ENCODE peak calls at places on chromosomes 4 and X, in nine cellular contexts. One of them, this sample, is unnamed.

GRCh38 chrX:64204701-64205440 is 637 bp downstream of the AMER1 start:
- DNase-seq in neuronal stem cell: no peak
- DNase-seq in IMR-90: peak
- DNase-seq in MM.1S: peak
- DNase-seq in SK-N-SH: peak
- DNase-seq in mesenchymal stem cell: peak
- DNase-seq in K562: peak
- DNase-seq in OCI-LY7: peak
- DNase-seq in fibroblast of lung: peak
- DNase-seq in this sample: peak

GRCh38 chr4:23455482-23455881 is 434.4 kb downstream of the PPARGC1A start:
- DNase-seq in IMR-90: no peak
- DNase-seq in neuronal stem cell: peak
- DNase-seq in OCI-LY7: peak
- DNase-seq in MM.1S: no peak
- DNase-seq in SK-N-SH: no peak
- DNase-seq in fibroblast of lung: peak
- DNase-seq in K562: no peak
- DNase-seq in mesenchymal stem cell: no peak
- DNase-seq in this sample: peak

GRCh38 chr4:99690990-99691389 is 33.4 kb upstream of the C4orf54 start:
- DNase-seq in OCI-LY7: no peak
- DNase-seq in MM.1S: no peak
- DNase-seq in fibroblast of lung: no peak
- DNase-seq in SK-N-SH: no peak
- DNase-seq in mesenchymal stem cell: no peak
- DNase-seq in neuronal stem cell: no peak
- DNase-seq in K562: no peak
- DNase-seq in IMR-90: no peak
- DNase-seq in this sample: no peak

GRCh38 chrX:56564182-56564885 is 907 bp downstream of the UBQLN2 start:
- DNase-seq in SK-N-SH: peak
- DNase-seq in fibroblast of lung: peak
- DNase-seq in mesenchymal stem cell: peak
- DNase-seq in neuronal stem cell: peak
- DNase-seq in MM.1S: peak
- DNase-seq in IMR-90: peak
- DNase-seq in OCI-LY7: peak
- DNase-seq in K562: peak
- DNase-seq in this sample: no peak

GRCh38 chr4:169099775-169100180 is 89.7 kb upstream of the CBR4 start:
- DNase-seq in IMR-90: peak
- DNase-seq in SK-N-SH: no peak
- DNase-seq in OCI-LY7: no peak
- DNase-seq in K562: no peak
- DNase-seq in MM.1S: no peak
- DNase-seq in fibroblast of lung: peak
- DNase-seq in mesenchymal stem cell: no peak
- DNase-seq in neuronal stem cell: no peak
- DNase-seq in this sample: no peak

GRCh38 chrX:73562458-73562857 is 539 bp upstream of the CHIC1 start:
- DNase-seq in OCI-LY7: peak
- DNase-seq in neuronal stem cell: no peak
- DNase-seq in MM.1S: no peak
- DNase-seq in fibroblast of lung: no peak
- DNase-seq in SK-N-SH: no peak
- DNase-seq in K562: no peak
- DNase-seq in mesenchymal stem cell: no peak
- DNase-seq in IMR-90: no peak
- DNase-seq in this sample: no peak

GRCh38 chrX:25503826-25504225 is 488.1 kb upstream of the ARX start:
- DNase-seq in mesenchymal stem cell: no peak
- DNase-seq in OCI-LY7: no peak
- DNase-seq in SK-N-SH: no peak
- DNase-seq in K562: no peak
- DNase-seq in IMR-90: no peak
- DNase-seq in neuronal stem cell: no peak
- DNase-seq in MM.1S: no peak
- DNase-seq in fibroblast of lung: no peak
- DNase-seq in this sample: no peak

GRCh38 chrX:7730071-7730470 is 112.9 kb upstream of the VCX start:
- DNase-seq in OCI-LY7: no peak
- DNase-seq in MM.1S: no peak
- DNase-seq in mesenchymal stem cell: no peak
- DNase-seq in fibroblast of lung: no peak
- DNase-seq in IMR-90: no peak
- DNase-seq in SK-N-SH: no peak
- DNase-seq in neuronal stem cell: no peak
- DNase-seq in K562: no peak
- DNase-seq in this sample: no peak

GRCh38 chr4:78748361-78748760 is 27.8 kb upstream of the BMP2K start:
- DNase-seq in IMR-90: peak
- DNase-seq in fibroblast of lung: peak
- DNase-seq in OCI-LY7: no peak
- DNase-seq in mesenchymal stem cell: no peak
- DNase-seq in SK-N-SH: no peak
- DNase-seq in MM.1S: no peak
- DNase-seq in K562: no peak
- DNase-seq in neuronal stem cell: no peak
- DNase-seq in this sample: no peak

GRCh38 chrX:119015407-119016242 is 41.2 kb downstream of the LONRF3 start:
- DNase-seq in K562: no peak
- DNase-seq in SK-N-SH: no peak
- DNase-seq in fibroblast of lung: peak
- DNase-seq in mesenchymal stem cell: peak
- DNase-seq in neuronal stem cell: no peak
- DNase-seq in IMR-90: peak
- DNase-seq in OCI-LY7: peak
- DNase-seq in MM.1S: peak
- DNase-seq in this sample: no peak

GRCh38 chr4:47427936-47428335 is 35.6 kb downstream of the COMMD8 start:
- DNase-seq in fibroblast of lung: peak
- DNase-seq in MM.1S: no peak
- DNase-seq in neuronal stem cell: no peak
- DNase-seq in mesenchymal stem cell: no peak
- DNase-seq in IMR-90: no peak
- DNase-seq in K562: no peak
- DNase-seq in SK-N-SH: no peak
- DNase-seq in OCI-LY7: no peak
- DNase-seq in this sample: no peak

GRCh38 chr4:87557348-87557747 is 28.2 kb upstream of the SPARCL1 start:
- DNase-seq in MM.1S: no peak
- DNase-seq in mesenchymal stem cell: no peak
- DNase-seq in K562: no peak
- DNase-seq in SK-N-SH: no peak
- DNase-seq in IMR-90: no peak
- DNase-seq in fibroblast of lung: no peak
- DNase-seq in OCI-LY7: no peak
- DNase-seq in neuronal stem cell: no peak
- DNase-seq in this sample: no peak
- H3K4me2 ChIP-seq in MM.1S: no peak
- H3K4me2 ChIP-seq in mesenchymal stem cell: no peak
- H3K4me2 ChIP-seq in K562: no peak
- H3K4me2 ChIP-seq in SK-N-SH: no peak
- H3K4me2 ChIP-seq in IMR-90: no peak
- H3K4me2 ChIP-seq in fibroblast of lung: no peak
- H3K4me2 ChIP-seq in OCI-LY7: no peak
- H3K4me2 ChIP-seq in neuronal stem cell: no peak
- H3K4me2 ChIP-seq in this sample: no peak

GRCh38 chr4:11421116-11421515 is 7.6 kb downstream of the HS3ST1 start:
- DNase-seq in OCI-LY7: no peak
- DNase-seq in SK-N-SH: no peak
- DNase-seq in mesenchymal stem cell: peak
- DNase-seq in fibroblast of lung: peak
- DNase-seq in K562: no peak
- DNase-seq in MM.1S: no peak
- DNase-seq in neuronal stem cell: no peak
- DNase-seq in IMR-90: no peak
- DNase-seq in this sample: no peak

GRCh38 chr4:11420327-11420726 is 8.4 kb downstream of the HS3ST1 start:
- DNase-seq in neuronal stem cell: no peak
- DNase-seq in K562: no peak
- DNase-seq in OCI-LY7: no peak
- DNase-seq in MM.1S: no peak
- DNase-seq in fibroblast of lung: no peak
- DNase-seq in IMR-90: no peak
- DNase-seq in mesenchymal stem cell: no peak
- DNase-seq in SK-N-SH: no peak
- DNase-seq in this sample: no peak

GRCh38 chr4:11416071-11416766 is 12.5 kb downstream of the HS3ST1 start:
- DNase-seq in K562: no peak
- DNase-seq in neuronal stem cell: no peak
- DNase-seq in fibroblast of lung: no peak
- DNase-seq in IMR-90: no peak
- DNase-seq in SK-N-SH: no peak
- DNase-seq in mesenchymal stem cell: no peak
- DNase-seq in MM.1S: no peak
- DNase-seq in OCI-LY7: no peak
- DNase-seq in this sample: no peak

GRCh38 chr4:11416767-11417113 is 12.0 kb downstream of the HS3ST1 start:
- DNase-seq in K562: no peak
- DNase-seq in IMR-90: no peak
- DNase-seq in SK-N-SH: no peak
- DNase-seq in OCI-LY7: no peak
- DNase-seq in mesenchymal stem cell: no peak
- DNase-seq in neuronal stem cell: no peak
- DNase-seq in fibroblast of lung: no peak
- DNase-seq in MM.1S: no peak
- DNase-seq in this sample: no peak

GRCh38 chr4:11418610-11419009 is 10.1 kb downstream of the HS3ST1 start:
- DNase-seq in IMR-90: peak
- DNase-seq in mesenchymal stem cell: no peak
- DNase-seq in fibroblast of lung: no peak
- DNase-seq in SK-N-SH: no peak
- DNase-seq in MM.1S: no peak
- DNase-seq in neuronal stem cell: no peak
- DNase-seq in K562: no peak
- DNase-seq in OCI-LY7: no peak
- DNase-seq in this sample: no peak
- H3K4me2 ChIP-seq in IMR-90: no peak
- H3K4me2 ChIP-seq in mesenchymal stem cell: no peak
- H3K4me2 ChIP-seq in fibroblast of lung: no peak
- H3K4me2 ChIP-seq in SK-N-SH: no peak
- H3K4me2 ChIP-seq in MM.1S: no peak
- H3K4me2 ChIP-seq in neuronal stem cell: no peak
- H3K4me2 ChIP-seq in K562: no peak
- H3K4me2 ChIP-seq in OCI-LY7: no peak
- H3K4me2 ChIP-seq in this sample: no peak

DNA sequence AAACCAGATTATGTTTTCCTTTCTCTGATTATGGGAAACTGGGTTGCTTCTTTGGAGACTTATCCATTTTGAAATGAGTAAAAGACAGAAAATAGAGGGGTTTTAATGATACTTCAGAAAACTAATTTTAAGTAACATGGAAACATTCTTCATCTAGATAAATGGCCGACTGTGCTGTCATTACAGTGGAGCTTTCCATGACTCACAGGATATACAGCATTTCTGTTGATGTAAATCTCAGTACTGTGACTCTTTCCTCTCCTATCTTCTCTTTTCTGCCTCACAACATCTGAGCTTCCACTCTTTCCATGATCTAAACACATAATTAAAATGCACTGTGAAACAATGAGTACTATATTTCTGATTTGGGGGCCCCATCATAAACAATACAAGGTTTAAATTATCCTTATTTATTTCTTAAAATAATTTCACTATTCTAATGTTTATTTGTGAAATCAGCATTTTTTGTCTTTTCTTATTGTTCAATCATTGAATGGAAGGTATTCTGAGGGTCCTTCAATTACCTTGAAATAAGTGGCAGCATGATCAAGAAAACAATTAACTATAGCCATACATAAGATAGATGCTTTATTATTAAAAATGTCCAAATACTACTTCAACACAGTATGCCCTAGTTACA is 19.3 kb downstream of the SEC24D start:
- DNase-seq in MM.1S: no peak
- DNase-seq in K562: no peak
- DNase-seq in fibroblast of lung: peak
- DNase-seq in OCI-LY7: no peak
- DNase-seq in SK-N-SH: no peak
- DNase-seq in IMR-90: peak
- DNase-seq in mesenchymal stem cell: peak
- DNase-seq in neuronal stem cell: no peak
- DNase-seq in this sample: no peak
- H3K4me2 ChIP-seq in MM.1S: no peak
- H3K4me2 ChIP-seq in K562: no peak
- H3K4me2 ChIP-seq in fibroblast of lung: no peak
- H3K4me2 ChIP-seq in OCI-LY7: no peak
- H3K4me2 ChIP-seq in SK-N-SH: peak
- H3K4me2 ChIP-seq in IMR-90: no peak
- H3K4me2 ChIP-seq in mesenchymal stem cell: no peak
- H3K4me2 ChIP-seq in neuronal stem cell: no peak
- H3K4me2 ChIP-seq in this sample: no peak

GRCh38 chr4:176014583-176015108 is 51.0 kb upstream of the WDR17 start:
- DNase-seq in SK-N-SH: no peak
- DNase-seq in IMR-90: no peak
- DNase-seq in neuronal stem cell: no peak
- DNase-seq in fibroblast of lung: no peak
- DNase-seq in MM.1S: no peak
- DNase-seq in OCI-LY7: peak
- DNase-seq in K562: no peak
- DNase-seq in mesenchymal stem cell: no peak
- DNase-seq in this sample: no peak

GRCh38 chr4:176013466-176014247 is 52.0 kb upstream of the WDR17 start:
- DNase-seq in neuronal stem cell: no peak
- DNase-seq in IMR-90: no peak
- DNase-seq in mesenchymal stem cell: no peak
- DNase-seq in MM.1S: peak
- DNase-seq in OCI-LY7: peak
- DNase-seq in fibroblast of lung: no peak
- DNase-seq in SK-N-SH: no peak
- DNase-seq in K562: no peak
- DNase-seq in this sample: no peak

GRCh38 chr4:176005766-176006165 is 59.9 kb upstream of the WDR17 start:
- DNase-seq in mesenchymal stem cell: no peak
- DNase-seq in OCI-LY7: no peak
- DNase-seq in fibroblast of lung: no peak
- DNase-seq in neuronal stem cell: no peak
- DNase-seq in K562: no peak
- DNase-seq in SK-N-SH: no peak
- DNase-seq in IMR-90: no peak
- DNase-seq in MM.1S: no peak
- DNase-seq in this sample: no peak

GRCh38 chr4:176009254-176009653 is 56.4 kb upstream of the WDR17 start:
- DNase-seq in K562: no peak
- DNase-seq in OCI-LY7: no peak
- DNase-seq in neuronal stem cell: no peak
- DNase-seq in mesenchymal stem cell: no peak
- DNase-seq in IMR-90: no peak
- DNase-seq in fibroblast of lung: no peak
- DNase-seq in SK-N-SH: no peak
- DNase-seq in MM.1S: no peak
- DNase-seq in this sample: no peak

DNA sequence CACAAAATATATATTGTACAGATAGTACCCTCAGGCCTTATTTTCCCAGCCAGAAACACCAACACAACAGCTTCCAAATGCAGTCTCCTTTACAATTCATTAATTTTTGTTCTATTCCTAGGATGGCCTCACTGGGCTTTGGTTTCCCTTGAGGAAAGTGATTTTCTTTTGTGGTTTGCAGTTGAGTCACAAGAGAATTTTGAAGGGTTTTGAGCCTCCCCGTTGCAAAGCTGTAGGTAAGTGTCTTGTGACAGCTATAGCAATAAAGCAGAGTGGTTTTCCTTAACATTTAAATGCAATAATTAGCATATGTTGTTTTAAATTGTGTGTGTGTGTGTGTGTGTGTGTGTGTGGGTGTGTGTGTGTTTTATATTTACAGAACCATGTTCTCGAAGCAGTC is 54.1 kb upstream of the WDR17 start:
- DNase-seq in mesenchymal stem cell: no peak
- DNase-seq in neuronal stem cell: no peak
- DNase-seq in SK-N-SH: no peak
- DNase-seq in MM.1S: no peak
- DNase-seq in OCI-LY7: no peak
- DNase-seq in fibroblast of lung: peak
- DNase-seq in IMR-90: no peak
- DNase-seq in K562: no peak
- DNase-seq in this sample: no peak
- H3K4me2 ChIP-seq in mesenchymal stem cell: no peak
- H3K4me2 ChIP-seq in neuronal stem cell: no peak
- H3K4me2 ChIP-seq in SK-N-SH: no peak
- H3K4me2 ChIP-seq in MM.1S: peak
- H3K4me2 ChIP-seq in OCI-LY7: peak
- H3K4me2 ChIP-seq in fibroblast of lung: no peak
- H3K4me2 ChIP-seq in IMR-90: no peak
- H3K4me2 ChIP-seq in K562: no peak
- H3K4me2 ChIP-seq in this sample: no peak

This sample was measured in H9.